ENCODE peak calls at places on chromosomes 13 and 19, in four cellular contexts. X is neural progenitor cell, Y is mesendoderm, M is GM23248. B is an unnamed sample. For H3K4me1, the result is how much of the 10 kb centered on the place peaks cover.

GRCh38 chr13:51833980-51834379 is 11.0 kb downstream of the TMEM272 start:
- DNase-seq in Y (no peak), M (no peak), X (no peak), B (no peak)

GRCh38 chr19:16064209-16064889 is 11.9 kb upstream of the TPM4 start:
- DNase-seq in X (no peak), Y (no peak), M (no peak), B (no peak)

GRCh38 chr13:88601949-88602348 is 930.8 kb downstream of the SLITRK5 start:
- DNase-seq in Y (no peak), M (no peak), X (no peak), B (no peak)

GRCh38 chr13:35266412-35266811 is 210.1 kb downstream of the MAB21L1 start:
- DNase-seq in M (no peak), Y (no peak), X (no peak), B (no peak)

GRCh38 chr19:32177686-32178085 is 167.7 kb upstream of the ZNF507 start:
- DNase-seq in Y (no peak), M (no peak), X (no peak), B (no peak)

GRCh38 chr13:32629866-32630265 is 43.6 kb downstream of the PDS5B start:
- DNase-seq in Y (no peak), X (no peak), M (no peak), B (no peak)

GRCh38 chr19:41577144-41577830 is 1.3 kb downstream of the CEACAM21 start:
- DNase-seq in Y (no peak), M (no peak), X (no peak), B (no peak)

GRCh38 chr19:10009714-10010224 is 535 bp downstream of the COL5A3 start:
- DNase-seq in Y (no peak), M (no peak), X (no peak), B (no peak)

GRCh38 chr19:13684021-13684420 is 80.3 kb upstream of the MRI1 start:
- DNase-seq in M (no peak), Y (no peak), X (no peak), B (no peak)

GRCh38 chr13:109871018-109871370 is 84.6 kb upstream of the IRS2 start:
- DNase-seq in M (peak), X (no peak), Y (no peak), B (no peak)

GRCh38 chr19:57688011-57688763 is 6.4 kb downstream of the ZNF551 start:
- DNase-seq in M (no peak), Y (peak), X (no peak), B (no peak)

DNA sequence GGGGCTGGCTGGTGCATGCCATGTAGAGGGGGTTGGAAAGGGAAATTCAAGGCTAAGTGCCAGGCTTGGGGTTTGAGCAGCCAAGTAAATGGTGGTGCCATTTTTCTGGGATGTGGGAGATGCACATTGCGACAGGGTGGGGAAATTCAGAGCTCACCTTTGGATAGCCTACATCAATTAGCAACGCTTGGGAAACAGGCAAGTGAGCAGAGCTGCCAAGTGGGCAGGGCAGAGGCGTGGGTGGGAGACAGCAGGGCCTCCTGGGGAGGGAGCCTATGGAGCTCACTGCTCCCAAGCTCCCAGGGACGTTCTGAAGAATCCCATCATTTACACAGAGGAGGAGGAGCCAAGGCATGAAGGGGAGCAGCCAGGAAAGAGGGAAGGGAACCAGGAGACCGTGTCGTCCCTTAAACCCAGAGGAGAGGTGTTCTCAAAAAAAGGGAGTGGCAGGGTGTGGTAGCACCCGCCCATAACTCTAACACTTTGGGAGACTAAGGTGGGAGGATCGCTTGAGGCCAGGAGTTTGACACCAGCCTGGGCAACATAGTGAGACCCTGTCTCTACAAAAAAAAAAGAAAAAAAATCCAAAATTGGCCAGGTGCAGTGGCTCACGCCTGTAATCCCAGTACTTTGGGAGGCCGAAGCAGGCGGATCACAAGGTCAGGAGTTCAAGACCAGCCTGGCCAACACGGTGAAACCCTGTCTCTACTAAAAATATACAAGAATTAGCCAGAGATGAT is 11.5 kb upstream of the CCNE1 start:
- DNase-seq in M (no peak), Y (no peak), X (no peak), B (no peak)
- H3K4me3 ChIP-seq in M (no peak), Y (no peak), X (no peak), B (no peak)

DNA sequence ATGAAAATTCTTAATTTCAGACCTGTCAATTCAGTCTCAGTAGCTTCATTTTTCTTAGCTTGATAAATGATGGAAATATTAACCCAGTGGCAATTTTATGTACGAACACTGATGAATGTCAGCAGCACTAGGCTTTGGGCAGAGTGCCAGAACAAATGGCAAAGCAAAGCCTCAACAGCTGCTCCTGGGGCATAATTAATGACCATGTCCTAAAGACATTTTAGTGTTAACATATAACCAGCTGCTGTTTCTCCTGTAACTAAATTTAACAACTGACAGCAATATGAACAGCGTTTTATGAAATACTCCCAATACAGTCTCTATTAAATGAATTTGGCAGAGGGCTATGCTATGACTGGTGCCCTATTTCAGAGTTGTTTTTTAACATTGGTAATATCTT is 47.1 kb downstream of the ZNF568 start:
- DNase-seq in Y (no peak), M (no peak), X (no peak), B (no peak)
- H3K9ac ChIP-seq in Y (no peak), M (no peak), X (no peak), B (no peak)

GRCh38 chr13:92768592-92768991 is 458.0 kb upstream of the GPC6 start:
- DNase-seq in M (no peak), X (no peak), Y (no peak), B (no peak)

GRCh38 chr13:92767468-92767867 is 459.1 kb upstream of the GPC6 start:
- DNase-seq in M (no peak), X (no peak), Y (no peak), B (no peak)

GRCh38 chr13:92769064-92769463 is 457.5 kb upstream of the GPC6 start:
- DNase-seq in Y (no peak), X (no peak), M (no peak), B (no peak)
- H3K4me1 ChIP-seq in Y (under half), X (under half), M (under half), B (under half)

DNA sequence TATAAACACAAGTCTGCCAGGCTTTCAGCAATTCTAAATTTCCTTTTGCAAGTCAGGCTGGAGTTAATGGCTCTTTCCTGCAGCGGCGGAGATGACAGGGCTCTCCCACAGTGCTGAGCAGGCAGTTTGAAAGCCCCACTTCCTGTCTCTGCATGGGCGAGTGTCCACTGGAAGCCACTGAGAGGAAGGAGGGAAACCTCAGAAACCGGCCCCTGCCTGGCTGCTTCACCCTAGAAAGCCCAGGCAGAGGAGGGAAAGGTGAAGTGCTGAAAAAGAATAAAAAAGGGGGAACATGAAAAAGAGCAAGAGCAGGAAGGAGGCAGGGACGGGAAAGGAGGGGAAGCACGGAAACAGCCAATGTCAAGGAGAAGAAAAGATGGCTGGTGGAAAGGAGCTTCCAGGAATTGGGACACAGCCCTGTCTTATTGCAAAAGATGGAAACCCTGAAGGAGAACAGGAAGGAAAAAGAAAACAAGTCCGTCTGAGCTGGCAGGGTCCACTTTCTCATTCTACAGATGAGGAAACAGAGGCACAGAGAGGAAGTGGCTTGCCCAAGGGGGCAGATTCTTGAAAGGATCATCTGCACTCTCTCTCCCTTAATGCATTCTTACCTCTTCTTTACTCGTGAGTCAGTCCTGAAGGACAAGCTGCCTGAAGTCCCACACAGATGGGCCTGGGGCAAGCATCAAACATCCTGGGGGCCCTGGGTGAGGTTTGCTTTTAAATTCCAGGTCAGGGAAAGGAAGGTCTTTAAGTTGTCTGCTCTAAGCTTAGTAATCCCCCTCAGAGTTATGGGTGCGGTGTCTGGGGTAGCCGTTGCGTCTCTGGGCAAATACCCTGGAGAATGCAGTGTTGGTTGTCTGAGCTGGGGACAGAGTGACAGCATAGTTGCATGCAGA is 38.8 kb upstream of the ALOX5AP start:
- DNase-seq in Y (peak), M (peak), X (no peak), B (no peak)
- H3K4me3 ChIP-seq in Y (no peak), M (no peak), X (no peak), B (no peak)

GRCh38 chr19:37951816-37952210 is 44.8 kb downstream of the SIPA1L3 start:
- DNase-seq in M (no peak), Y (peak), X (no peak), B (no peak)

GRCh38 chr19:37953576-37954303 is 46.7 kb downstream of the SIPA1L3 start:
- DNase-seq in X (peak), M (peak), Y (peak), B (no peak)

GRCh38 chr19:37954421-37954874 is 47.4 kb downstream of the SIPA1L3 start:
- DNase-seq in Y (peak), X (peak), M (no peak), B (no peak)

GRCh38 chr19:37950471-37951175 is 43.6 kb downstream of the SIPA1L3 start:
- DNase-seq in Y (no peak), X (no peak), M (no peak), B (no peak)

GRCh38 chr19:37953125-37953524 is 46.1 kb downstream of the SIPA1L3 start:
- DNase-seq in M (no peak), Y (no peak), X (peak), B (no peak)
- H3K9ac ChIP-seq in M (peak), Y (no peak), X (no peak), B (no peak)

GRCh38 chr19:48613852-48614435 is 932 bp downstream of the FAM83E start:
- DNase-seq in Y (no peak), M (peak), X (no peak), B (no peak)

GRCh38 chr19:48614436-48615144 is at the start of gene FAM83E:
- DNase-seq in Y (peak), X (peak), M (peak), B (peak)

GRCh38 chr19:48616041-48616436 is 1.2 kb upstream of the FAM83E start:
- DNase-seq in M (no peak), X (no peak), Y (no peak), B (no peak)

GRCh38 chr19:48616491-48617056 is 1.7 kb upstream of the FAM83E start:
- DNase-seq in X (no peak), M (no peak), Y (no peak), B (no peak)

DNA sequence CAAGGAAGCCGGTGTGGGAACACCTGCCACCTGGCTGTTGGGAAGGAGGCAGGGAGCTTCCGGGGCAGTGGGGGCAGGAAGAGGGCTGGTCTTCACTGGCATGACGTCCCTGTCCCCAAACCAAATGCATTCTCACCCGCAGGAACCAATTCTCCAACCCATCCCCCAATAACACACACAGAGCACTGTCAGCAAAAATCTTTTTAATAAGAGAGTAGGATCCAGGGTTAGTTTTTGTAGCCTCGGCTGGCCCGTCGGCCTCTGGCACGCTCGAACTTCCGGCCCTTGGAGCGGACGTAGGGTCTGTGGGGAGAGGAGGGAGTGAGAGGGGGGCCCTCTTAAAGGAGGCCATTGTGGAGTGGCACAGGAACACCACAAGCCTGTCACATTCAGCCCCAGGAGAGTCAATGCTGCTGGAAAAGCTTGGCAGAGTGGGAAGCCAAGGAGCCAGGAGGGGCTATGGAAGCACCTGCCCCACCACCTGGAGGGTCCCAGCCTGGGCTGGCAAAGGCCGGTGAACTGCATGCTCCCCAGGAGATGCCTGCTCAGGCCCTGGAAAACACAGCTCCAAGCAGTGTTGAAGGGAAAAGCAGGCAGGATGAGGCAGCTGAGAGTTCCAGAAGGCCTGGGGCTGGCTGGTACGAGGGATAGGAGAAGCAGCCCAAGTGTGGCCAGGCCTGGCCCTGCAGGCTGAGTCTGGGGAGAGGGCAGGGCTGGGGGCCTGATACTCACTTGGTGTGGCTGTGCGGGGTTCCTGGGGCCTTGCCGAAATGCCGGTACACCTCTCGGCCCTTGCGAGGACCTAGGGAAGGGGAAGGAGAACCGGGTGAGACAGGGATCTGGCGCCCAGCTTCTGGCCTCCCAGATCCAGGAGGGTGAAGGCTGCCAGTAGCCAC is 517 bp upstream of the FAM83E start:
- DNase-seq in Y (no peak), M (no peak), X (no peak), B (no peak)
- H3K4me1 ChIP-seq in Y (under half), M (under half), X (under half), B (under half)

GRCh38 chr13:112072531-112073244 is 5.7 kb downstream of the SOX1 start:
- DNase-seq in M (no peak), Y (peak), X (peak), B (no peak)

GRCh38 chr13:112073245-112074138 is 6.5 kb downstream of the SOX1 start:
- DNase-seq in Y (peak), X (peak), M (no peak), B (no peak)

GRCh38 chr13:112071011-112071901 is 4.3 kb downstream of the SOX1 start:
- DNase-seq in X (peak), Y (no peak), M (no peak), B (no peak)

GRCh38 chr13:112071902-112072530 is 5.1 kb downstream of the SOX1 start:
- DNase-seq in M (no peak), X (peak), Y (no peak), B (no peak)

DNA sequence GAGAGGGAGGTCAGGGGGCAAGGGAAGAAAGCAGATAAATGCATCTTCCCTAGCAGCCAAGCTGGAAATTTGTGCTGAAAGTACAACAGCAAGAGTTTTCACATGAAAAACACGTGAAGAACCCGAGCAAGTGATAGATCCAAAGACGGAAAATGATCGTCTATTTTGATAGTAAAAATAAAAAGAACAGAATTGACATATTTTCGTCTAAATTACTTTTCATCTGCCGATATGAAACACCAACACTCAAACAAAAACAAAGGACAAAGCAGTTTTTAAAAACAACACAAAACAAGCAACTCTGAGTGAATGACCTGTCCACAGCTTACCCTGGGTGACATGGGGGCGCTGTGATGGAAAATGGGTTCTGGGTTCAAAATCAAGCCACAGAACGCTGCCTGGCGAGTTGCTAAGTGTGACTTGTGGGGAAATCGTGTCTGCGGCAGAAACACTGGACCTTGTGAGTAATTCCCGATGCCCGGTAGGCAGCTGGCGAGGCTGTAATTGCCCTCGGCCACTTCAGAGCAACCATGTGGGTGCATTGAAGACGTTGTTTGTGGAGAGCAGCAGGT is 7.3 kb downstream of the SOX1 start:
- DNase-seq in M (no peak), X (peak), Y (no peak), B (no peak)
- H3K4me3 ChIP-seq in M (no peak), X (peak), Y (no peak), B (no peak)

GRCh38 chr19:55322495-55322894 is 2.6 kb downstream of the TMEM150B start:
- DNase-seq in Y (no peak), M (no peak), X (no peak), B (no peak)

GRCh38 chr19:55320844-55321419 is 4.2 kb downstream of the TMEM150B start:
- DNase-seq in Y (no peak), X (no peak), M (no peak), B (no peak)

GRCh38 chr19:55325172-55325571 is at the start of gene TMEM150B:
- DNase-seq in M (no peak), Y (no peak), X (no peak), B (no peak)

GRCh38 chr19:55321466-55321865 is 3.7 kb downstream of the TMEM150B start:
- DNase-seq in X (no peak), M (no peak), Y (no peak), B (no peak)

GRCh38 chr19:55324705-55325104 is 436 bp downstream of the TMEM150B start:
- DNase-seq in Y (no peak), X (no peak), M (no peak), B (no peak)
- H3K9ac ChIP-seq in Y (no peak), X (no peak), M (no peak), B (no peak)

GRCh38 chr19:38663156-38663651 is 15.8 kb downstream of the ACTN4 start:
- DNase-seq in Y (no peak), M (no peak), X (no peak), B (no peak)
- H3K4me1 ChIP-seq in Y (under half), M (half or more), X (half or more), B (half or more)

GRCh38 chr19:309206-309565 is 18.0 kb upstream of the PLPP2 start:
- DNase-seq in M (no peak), Y (no peak), X (no peak), B (no peak)

GRCh38 chr19:308471-309205 is 17.4 kb upstream of the PLPP2 start:
- DNase-seq in X (no peak), M (no peak), Y (no peak), B (no peak)

GRCh38 chr19:311813-312261 is 20.6 kb upstream of the PLPP2 start:
- DNase-seq in X (peak), Y (no peak), M (no peak), B (no peak)

GRCh38 chr19:310141-310651 is 19.0 kb upstream of the PLPP2 start:
- DNase-seq in X (no peak), M (no peak), Y (no peak), B (no peak)

GRCh38 chr19:310781-311496 is 19.7 kb upstream of the PLPP2 start:
- DNase-seq in Y (no peak), X (no peak), M (no peak), B (no peak)
- H3K4me3 ChIP-seq in Y (no peak), X (no peak), M (no peak), B (no peak)

B was measured in Karpas-422.